ENCODE peak calls at places on chromosomes 6 and 20, in five cellular contexts. G is GOT3; L is naive B cell; X is NCI-H1092 treated with DMSO at 0.1 percent for 48 hours; P is activated T-helper 1 cell treated with anti-CD3 and anti-CD28 coated beads, Interleukin-12 subunit alpha, Interleukin-12 subunit beta, Interleukin-2, Interleukin-4 antibody, amounts not matched to agents 30 ng/mL and 10 ng/mL and 1 ng/mL, durations not matched to agents 14 hours and 24 hours and 36 hours. O is an unnamed sample.

GRCh38 chr6:27280540-27281000 is 31.5 kb downstream of the POM121L2 start:
- DNase-seq in L (no peak), P (no peak), G (no peak), X (no peak), O (no peak)

GRCh38 chr6:43368517-43369160 is 808 bp downstream of the ZNF318 start:
- DNase-seq in L (no peak), G (no peak), P (no peak), X (peak), O (no peak)

GRCh38 chr20:55095745-55096450 is 620.5 kb downstream of the DOK5 start:
- DNase-seq in P (no peak), G (no peak), L (no peak), X (no peak), O (no peak)

GRCh38 chr6:4370066-4370465 is 234.7 kb upstream of the ECI2 start:
- DNase-seq in G (peak), P (no peak), L (no peak), X (no peak), O (no peak)

GRCh38 chr6:145247677-145248419 is 487.5 kb downstream of the EPM2A start:
- DNase-seq in G (no peak), X (no peak), P (no peak), L (no peak), O (no peak)

GRCh38 chr6:157982297-157982579 is 575 bp downstream of the SYNJ2 start:
- DNase-seq in P (peak), X (peak), G (no peak), L (peak), O (no peak)

GRCh38 chr6:119966484-119966883 is 616.9 kb upstream of the MAN1A1 start:
- DNase-seq in P (no peak), L (no peak), X (no peak), G (no peak), O (no peak)

GRCh38 chr6:144683216-144684070 is 398.3 kb downstream of the UTRN start:
- DNase-seq in P (no peak), G (no peak), L (no peak), X (no peak), O (no peak)

GRCh38 chr6:165922309-165922794 is 245.3 kb downstream of the TBXT start:
- DNase-seq in G (no peak), L (no peak), P (no peak), X (no peak), O (no peak)

GRCh38 chr20:43906505-43907034 is 8.1 kb upstream of the TOX2 start:
- DNase-seq in G (no peak), L (no peak), P (no peak), X (no peak), O (no peak)

GRCh38 chr20:23490817-23491216 is at the start of gene CST8:
- DNase-seq in P (no peak), X (no peak), G (no peak), L (no peak), O (no peak)

GRCh38 chr20:12371955-12372354 is 454.3 kb downstream of the BTBD3 start:
- DNase-seq in P (no peak), G (no peak), L (no peak), X (peak), O (peak)

GRCh38 chr20:20493701-20494100 is 125.8 kb downstream of the INSM1 start:
- DNase-seq in L (no peak), P (no peak), X (no peak), G (no peak), O (no peak)

GRCh38 chr6:133648576-133648975 is 240.3 kb upstream of the TCF21 start:
- DNase-seq in X (no peak), G (no peak), L (no peak), P (no peak), O (no peak)

GRCh38 chr20:35644806-35645205 is 19.9 kb downstream of the CPNE1 start:
- DNase-seq in P (no peak), L (no peak), X (no peak), G (no peak), O (no peak)

GRCh38 chr6:111276335-111276734 is 189.0 kb downstream of the SLC16A10 start:
- DNase-seq in G (no peak), X (no peak), P (no peak), L (no peak), O (no peak)

GRCh38 chr20:34582911-34583310 is 24.4 kb downstream of the MAP1LC3A start:
- DNase-seq in L (no peak), X (no peak), G (no peak), P (no peak), O (no peak)

GRCh38 chr6:70151616-70152015 is 151.3 kb downstream of the COL9A1 start:
- DNase-seq in P (no peak), L (no peak), G (no peak), X (no peak), O (no peak)

GRCh38 chr6:140586426-140587061 is 1212.1 kb upstream of the CITED2 start:
- DNase-seq in G (no peak), L (no peak), P (peak), X (peak), O (peak)

GRCh38 chr6:24428615-24429014 is 25.9 kb downstream of the MRS2 start:
- DNase-seq in P (no peak), X (no peak), G (no peak), L (no peak), O (no peak)

GRCh38 chr6:149896491-149896890 is 1.4 kb downstream of the RAET1E start:
- DNase-seq in X (no peak), L (no peak), P (no peak), G (no peak), O (no peak)

GRCh38 chr20:3235661-3236324 is 3.2 kb downstream of the SLC4A11 start:
- DNase-seq in X (no peak), L (no peak), G (no peak), P (no peak), O (no peak)

GRCh38 chr6:108559884-108560462 is 744 bp upstream of the FOXO3 start:
- DNase-seq in G (no peak), P (no peak), X (peak), L (no peak), O (peak)

GRCh38 chr20:64044484-64045247 is 4.8 kb downstream of the SOX18 start:
- DNase-seq in X (no peak), L (no peak), G (no peak), P (no peak), O (no peak)

GRCh38 chr20:58084566-58084965 is 143.9 kb downstream of the ANKRD60 start:
- DNase-seq in G (no peak), X (no peak), P (no peak), L (no peak), O (no peak)

GRCh38 chr6:35311390-35312075 is 13.9 kb downstream of the DEF6 start:
- DNase-seq in P (peak), G (no peak), X (no peak), L (peak), O (no peak)

GRCh38 chr6:168150551-168151444 is 71.8 kb upstream of the FRMD1 start:
- DNase-seq in G (no peak), X (peak), P (no peak), L (no peak), O (peak)